ENCODE peak calls at places on chromosomes 13 and 19, in five cellular contexts. C is cardiac fibroblast, L is psoas muscle, M is fibroblast of pulmonary artery, X is fibroblast of mammary gland. T is an unnamed sample.

GRCh38 chr19:2235396-2236284 is 489 bp downstream of the PLEKHJ1 start:
- DNase-seq in C (no peak), X (no peak), L (no peak), M (no peak), T (no peak)

GRCh38 chr19:46191356-46191755 is 38.2 kb upstream of the IGFL1 start:
- DNase-seq in C (no peak), M (no peak), L (no peak), X (no peak), T (no peak)

GRCh38 chr13:33927315-33927714 is 109.4 kb downstream of the RFC3 start:
- DNase-seq in X (peak), M (peak), C (peak), L (no peak), T (peak)

GRCh38 chr13:30739646-30740642 is 4.6 kb downstream of the ALOX5AP start:
- DNase-seq in C (peak), L (no peak), M (peak), X (peak), T (peak)

GRCh38 chr19:16288544-16288943 is 36.1 kb upstream of the KLF2 start:
- DNase-seq in L (no peak), M (peak), X (peak), C (peak), T (peak)

GRCh38 chr19:39432677-39433025 is 3.1 kb downstream of the RPS16 start:
- DNase-seq in C (no peak), M (no peak), L (no peak), X (no peak), T (no peak)

GRCh38 chr13:41563501-41564001 is 106.2 kb downstream of the RGCC start:
- DNase-seq in C (peak), L (no peak), X (peak), M (peak), T (peak)

GRCh38 chr19:2282062-2282861 is at the start of gene PEAK3:
- DNase-seq in X (no peak), L (peak), M (peak), C (peak), T (peak)

GRCh38 chr13:72296246-72296645 is 429.2 kb upstream of the DACH1 start:
- DNase-seq in L (no peak), X (no peak), M (no peak), C (no peak), T (no peak)

GRCh38 chr19:51194527-51195315 is 30.2 kb upstream of the CD33 start:
- DNase-seq in C (no peak), L (no peak), M (no peak), X (no peak), T (no peak)

DNA sequence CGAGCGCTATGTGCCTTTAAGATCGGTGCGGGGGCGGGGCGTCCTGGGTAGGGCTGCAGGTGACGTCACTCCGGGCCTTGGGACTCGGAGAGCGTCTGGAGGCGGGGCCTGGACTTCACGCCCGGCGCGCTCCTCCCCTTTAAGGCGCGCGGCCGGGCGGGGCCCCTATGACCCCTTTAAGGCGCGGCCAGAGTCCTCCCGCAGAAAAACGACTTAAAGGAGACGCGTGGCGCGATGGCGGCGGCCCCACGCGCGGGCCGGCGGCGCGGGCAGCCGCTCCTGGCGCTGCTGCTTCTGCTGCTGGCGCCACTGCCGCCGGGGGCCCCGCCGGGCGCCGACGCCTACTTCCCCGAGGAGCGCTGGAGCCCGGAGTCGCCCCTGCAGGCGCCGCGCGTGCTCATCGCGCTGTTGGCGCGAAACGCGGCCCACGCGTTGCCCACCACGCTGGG is at the start of gene COLGALT1:
- DNase-seq in M (peak), X (peak), C (peak), L (peak), T (peak)
- TF ChIP-seq CTCF in M (no peak), X (no peak), C (no peak), L (no peak), T (no peak)

GRCh38 chr19:933553-933882 is 7.7 kb downstream of the ARID3A start:
- DNase-seq in C (no peak), L (no peak), M (no peak), X (no peak), T (no peak)
- H3K4me3 ChIP-seq in C (peak), L (peak), M (no peak), X (peak), T (peak)

GRCh38 chr13:49821216-49821820 is 28.8 kb upstream of the KPNA3 start:
- DNase-seq in M (peak), C (peak), L (no peak), X (no peak), T (no peak)
- TF ChIP-seq CTCF in M (no peak), C (no peak), L (no peak), X (peak), T (peak)

GRCh38 chr19:40523322-40524047 is 53.2 kb upstream of the SHKBP1 start:
- DNase-seq in M (peak), C (peak), X (peak), L (peak), T (peak)
- H3K4me3 ChIP-seq in M (no peak), C (no peak), X (no peak), L (no peak), T (no peak)

DNA sequence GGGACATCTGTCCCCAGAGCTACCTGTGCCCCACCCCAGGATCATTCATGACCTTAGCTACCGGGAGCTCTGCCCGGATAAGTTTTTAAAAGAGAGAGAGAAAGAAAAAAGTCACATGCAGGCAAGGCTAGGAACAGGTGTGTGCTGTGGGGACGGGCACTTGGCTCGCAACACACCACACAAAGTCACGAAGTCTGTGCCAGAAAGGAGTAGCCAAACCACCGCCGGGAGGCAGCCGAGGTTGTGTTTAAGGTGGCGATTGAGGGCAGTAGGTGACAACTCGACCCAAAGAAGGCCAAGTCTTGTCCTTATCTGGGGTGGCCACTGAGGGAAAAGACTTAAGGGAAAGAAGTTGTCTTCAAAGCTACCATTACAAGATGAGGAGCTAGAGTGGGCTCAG is 4.6 kb upstream of the TSHZ3 start:
- DNase-seq in M (no peak), L (no peak), C (no peak), X (no peak), T (no peak)
- TF ChIP-seq CTCF in M (no peak), L (no peak), C (no peak), X (no peak), T (no peak)